ENCODE peak calls at places on chromosomes 5 and 9, in seven cellular contexts. G is dorsolateral prefrontal cortex; I is mucosa of descending colon; W is stimulated activated CD4-positive, alpha-beta T cell treated with anti-CD3 and anti-CD28 coated beads, Interleukin-2, amount 100 ng/mL, for 48 hours; H is CD8-positive, alpha-beta T cell; B is stimulated activated naive CD8-positive, alpha-beta T cell treated with anti-CD3 and anti-CD28 coated beads, Interleukin-15, Interleukin-2, amounts not matched to agents 100 U/mL and 50 U/mL, for 24 hours; T is progenitor cell of endocrine pancreas. N is an unnamed sample.

GRCh38 chr5:65858316-65858715 is 68.1 kb upstream of the ERBIN start:
- DNase-seq in G (no peak), I (no peak), W (no peak), H (no peak), B (no peak), T (no peak), N (no peak)

GRCh38 chr9:125999504-125999881 is 252.3 kb downstream of the PBX3 start:
- DNase-seq in G (no peak), I (no peak), W (no peak), H (no peak), B (no peak), T (no peak), N (no peak)

GRCh38 chr5:154254886-154255285 is 64.4 kb downstream of the GALNT10 start:
- DNase-seq in G (no peak), I (no peak), W (no peak), H (no peak), B (no peak), T (no peak), N (no peak)

GRCh38 chr5:93053825-93054224 is 527.2 kb downstream of the NR2F1-AS1 start:
- DNase-seq in G (no peak), I (no peak), W (no peak), H (no peak), B (no peak), T (no peak), N (no peak)

GRCh38 chr5:159022178-159022556 is 77.5 kb downstream of the EBF1 start:
- DNase-seq in G (no peak), I (no peak), W (no peak), H (no peak), B (no peak), T (no peak), N (peak; percentile 25)

GRCh38 chr5:41368158-41368557 is 142.2 kb downstream of the PLCXD3 start:
- DNase-seq in G (no peak), I (no peak), W (no peak), H (no peak), B (no peak), T (no peak), N (no peak)

GRCh38 chr5:75457691-75458090 is 53.7 kb downstream of the CERT1 start:
- DNase-seq in G (no peak), I (no peak), W (no peak), H (no peak), B (no peak), T (no peak), N (no peak)

GRCh38 chr9:72362680-72363139 is 2.3 kb downstream of the ZFAND5 start:
- DNase-seq in G (peak; percentile 89), I (peak; percentile 39), W (peak; percentile 15), H (no peak), B (peak; percentile 48), T (no peak), N (peak; percentile 17)

GRCh38 chr5:1555011-1555807 is 31.4 kb upstream of the LPCAT1 start:
- DNase-seq in G (no peak), I (no peak), W (no peak), H (no peak), B (no peak), T (no peak), N (no peak)

GRCh38 chr5:89255845-89256463 is 373.0 kb upstream of the MEF2C start:
- DNase-seq in G (no peak), I (no peak), W (no peak), H (no peak), B (no peak), T (no peak), N (no peak)

GRCh38 chr5:176573564-176574296 is 24.6 kb downstream of the CDHR2 start:
- DNase-seq in G (peak; percentile 67), I (peak; percentile 84), W (peak; percentile 79), H (peak; percentile 53), B (peak; percentile 87), T (peak; percentile 64), N (peak; percentile 77)

GRCh38 chr5:113606298-113607134 is 93.0 kb downstream of the YTHDC2 start:
- DNase-seq in G (no peak), I (no peak), W (peak; percentile 24), H (no peak), B (peak; percentile 35), T (peak; percentile 41), N (peak; percentile 38)

GRCh38 chr9:137141976-137142936 is 3.3 kb downstream of the GRIN1 start:
- DNase-seq in G (no peak), I (no peak), W (no peak), H (no peak), B (no peak), T (no peak), N (no peak)

GRCh38 chr5:1144089-1144488 is 32.2 kb upstream of the SLC12A7 start:
- DNase-seq in G (no peak), I (no peak), W (no peak), H (no peak), B (no peak), T (no peak), N (no peak)

GRCh38 chr5:98368141-98368540 is 405.3 kb upstream of the RGMB start:
- DNase-seq in G (no peak), I (no peak), W (no peak), H (no peak), B (no peak), T (no peak), N (no peak)

GRCh38 chr5:73328665-73329064 is 119.9 kb downstream of the FOXD1 start:
- DNase-seq in G (no peak), I (no peak), W (no peak), H (no peak), B (no peak), T (no peak), N (no peak)

GRCh38 chr9:121154782-121155181 is 46.9 kb downstream of the RAB14 start:
- DNase-seq in G (no peak), I (no peak), W (no peak), H (no peak), B (no peak), T (no peak), N (no peak)

GRCh38 chr5:89044665-89045200 is 161.7 kb upstream of the MEF2C start:
- DNase-seq in G (no peak), I (no peak), W (no peak), H (no peak), B (no peak), T (no peak), N (no peak)

GRCh38 chr5:156331845-156332244 is 4.9 kb downstream of the SGCD start:
- DNase-seq in G (no peak), I (no peak), W (no peak), H (no peak), B (no peak), T (no peak), N (no peak)

GRCh38 chr9:98899399-98900056 is 44.2 kb upstream of the COL15A1 start:
- DNase-seq in G (no peak), I (no peak), W (no peak), H (no peak), B (peak; percentile 5), T (no peak), N (no peak)

GRCh38 chr5:172834570-172835245 is 657 bp downstream of the ERGIC1 start:
- DNase-seq in G (no peak), I (peak; percentile 62), W (no peak), H (no peak), B (no peak), T (peak; percentile 20), N (peak; percentile 51)

GRCh38 chr9:130287736-130288135 is 22.2 kb downstream of the HMCN2 start:
- DNase-seq in G (no peak), I (no peak), W (no peak), H (no peak), B (no peak), T (no peak), N (no peak)

GRCh38 chr5:82174128-82174918 is 103.8 kb downstream of the RPS23 start:
- DNase-seq in G (no peak), I (peak; percentile 62), W (peak; percentile 69), H (peak; percentile 30), B (peak; percentile 77), T (peak; percentile 22), N (peak; percentile 54)

GRCh38 chr9:87201316-87201715 is 254.0 kb upstream of the GAS1 start:
- DNase-seq in G (no peak), I (no peak), W (no peak), H (no peak), B (no peak), T (no peak), N (no peak)

GRCh38 chr9:4207881-4208615 is 91.8 kb downstream of the GLIS3 start:
- DNase-seq in G (no peak), I (no peak), W (no peak), H (no peak), B (no peak), T (no peak), N (no peak)

GRCh38 chr9:102867488-102867887 is 127.6 kb upstream of the CYLC2 start:
- DNase-seq in G (no peak), I (no peak), W (no peak), H (no peak), B (no peak), T (no peak), N (no peak)

GRCh38 chr5:91182763-91183162 is 200.4 kb downstream of the ARRDC3 start:
- DNase-seq in G (no peak), I (no peak), W (no peak), H (no peak), B (no peak), T (no peak), N (no peak)

GRCh38 chr9:101417389-101417788 is 18.2 kb downstream of the ALDOB start:
- DNase-seq in G (no peak), I (no peak), W (no peak), H (no peak), B (no peak), T (no peak), N (no peak)

GRCh38 chr5:154202379-154203260 is 12.1 kb downstream of the GALNT10 start:
- DNase-seq in G (no peak), I (peak; percentile 53), W (peak; percentile 29), H (no peak), B (peak; percentile 60), T (no peak), N (no peak)

GRCh38 chr5:78544531-78545200 is 103.9 kb downstream of the LHFPL2 start:
- DNase-seq in G (no peak), I (no peak), W (no peak), H (no peak), B (no peak), T (no peak), N (no peak)

GRCh38 chr5:38193015-38193581 is 65.3 kb upstream of the EGFLAM start:
- DNase-seq in G (peak; percentile 68), I (peak; percentile 73), W (peak; percentile 58), H (peak; percentile 6), B (peak; percentile 65), T (peak; percentile 59), N (peak; percentile 76)

GRCh38 chr9:85510830-85511504 is 230.8 kb downstream of the AGTPBP1 start:
- DNase-seq in G (no peak), I (no peak), W (no peak), H (no peak), B (no peak), T (no peak), N (no peak)

GRCh38 chr9:33014665-33015014 is 10.4 kb upstream of the DNAJA1 start:
- DNase-seq in G (no peak), I (no peak), W (no peak), H (no peak), B (no peak), T (no peak), N (no peak)

GRCh38 chr5:77305921-77306320 is 95.4 kb downstream of the PDE8B start:
- DNase-seq in G (no peak), I (no peak), W (no peak), H (no peak), B (no peak), T (no peak), N (no peak)